ENCODE peak calls at places on chromosomes 4 and X, in six cellular contexts. E is germinal center, Z is upper lobe of left lung, R is left cardiac atrium, V is MV-4-11, G is SJSA1. A is an unnamed sample.

GRCh38 chr4:87977521-87978278 is 2.2 kb downstream of the SPP1 start:
- DNase-seq in E (no peak), Z (no peak), R (no peak), V (no peak), G (no peak), A (no peak)

GRCh38 chr4:78441786-78442185 is 109.8 kb upstream of the ANXA3 start:
- DNase-seq in E (no peak), Z (no peak), R (no peak), V (no peak), G (no peak), A (no peak)

GRCh38 chrX:154980330-154981115 is 42.0 kb downstream of the F8 start:
- DNase-seq in E (peak), Z (no peak), R (peak), V (peak), G (peak), A (peak)

GRCh38 chr4:142846105-142846728 is at the start of gene INPP4B:
- DNase-seq in E (peak), Z (peak), R (peak), V (no peak), G (peak), A (peak)

GRCh38 chr4:5224340-5224739 is 173.1 kb downstream of the STK32B start:
- DNase-seq in E (no peak), Z (no peak), R (no peak), V (no peak), G (no peak), A (no peak)

GRCh38 chrX:105651052-105651451 is 171.3 kb upstream of the NRK start:
- DNase-seq in E (no peak), Z (no peak), R (no peak), V (no peak), G (no peak), A (no peak)

GRCh38 chr4:39470402-39470801 is 11.5 kb downstream of the LIAS start:
- DNase-seq in E (no peak), Z (no peak), R (no peak), V (no peak), G (no peak), A (no peak)

GRCh38 chrX:72576161-72576896 is 3.7 kb upstream of the HDAC8 start:
- DNase-seq in E (no peak), Z (no peak), R (no peak), V (peak), G (no peak), A (no peak)

GRCh38 chrX:10567136-10567535 is 53.2 kb downstream of the MID1 start:
- DNase-seq in E (no peak), Z (peak), R (no peak), V (no peak), G (no peak), A (no peak)

GRCh38 chr4:48194986-48195773 is 61.1 kb upstream of the TXK start:
- DNase-seq in E (no peak), Z (no peak), R (no peak), V (peak), G (no peak), A (no peak)

GRCh38 chr4:48290146-48290772 is 20.6 kb upstream of the TEC start:
- DNase-seq in E (peak), Z (no peak), R (no peak), V (no peak), G (no peak), A (peak)

GRCh38 chr4:153364061-153364460 is 19.6 kb downstream of the MND1 start:
- DNase-seq in E (no peak), Z (no peak), R (no peak), V (no peak), G (peak), A (no peak)

GRCh38 chrX:65587616-65588526 is 53.3 kb upstream of the LAS1L start:
- DNase-seq in E (no peak), Z (peak), R (peak), V (no peak), G (no peak), A (peak)

GRCh38 chrX:8374041-8374825 is 90.4 kb upstream of the VCX3B start:
- DNase-seq in E (no peak), Z (no peak), R (no peak), V (no peak), G (peak), A (no peak)

GRCh38 chr4:185096032-185096653 is 46.9 kb upstream of the SLC25A4 start:
- DNase-seq in E (peak), Z (no peak), R (no peak), V (peak), G (no peak), A (no peak)

GRCh38 chr4:6250235-6250983 is 19.2 kb upstream of the WFS1 start:
- DNase-seq in E (peak), Z (no peak), R (no peak), V (peak), G (no peak), A (peak)

GRCh38 chrX:21798677-21799219 is 40.7 kb upstream of the MBTPS2 start:
- DNase-seq in E (no peak), Z (no peak), R (no peak), V (peak), G (peak), A (peak)

GRCh38 chr4:92050875-92051274 is 252.9 kb upstream of the GRID2 start:
- DNase-seq in E (no peak), Z (no peak), R (no peak), V (no peak), G (no peak), A (no peak)

GRCh38 chrX:103797691-103798090 is 21.1 kb downstream of the PLP1 start:
- DNase-seq in E (no peak), Z (no peak), R (no peak), V (no peak), G (no peak), A (no peak)

GRCh38 chrX:69066966-69067525 is 98.2 kb downstream of the PJA1 start:
- DNase-seq in E (no peak), Z (no peak), R (no peak), V (no peak), G (no peak), A (no peak)

GRCh38 chr4:185471235-185472062 is at the start of gene CCDC110:
- DNase-seq in E (peak), Z (peak), R (peak), V (peak), G (peak), A (peak)

GRCh38 chrX:151488677-151489076 is 74.8 kb upstream of the PASD1 start:
- DNase-seq in E (peak), Z (no peak), R (no peak), V (peak), G (no peak), A (peak)

A was measured in H54.